ENCODE peak calls at places on chromosomes 1 and 21, in eight cellular contexts. D, E, P, X, Q, A, V and R are unnamed samples.

GRCh38 chr1:78570539-78570938 is 49.7 kb upstream of the IFI44L start:
- DNase-seq in D (no peak), Q (no peak), X (no peak), E (no peak), V (no peak), A (peak; percentile 54), P (no peak), R (no peak)

GRCh38 chr1:43930168-43930948 is 3.2 kb upstream of the ARTN start:
- DNase-seq in D (no peak), V (peak; percentile 49), X (peak; percentile 49), E (no peak), Q (peak; percentile 38), A (peak; percentile 85), P (no peak), R (peak; percentile 74)

GRCh38 chr1:33050221-33051076 is 13.8 kb upstream of the AK2 start:
- DNase-seq in P (peak; percentile 88), A (peak; percentile 23), Q (peak; percentile 94), V (peak; percentile 72), E (peak; percentile 25), X (no peak), D (no peak), R (no peak)

GRCh38 chr1:19436716-19437476 is 48.4 kb downstream of the CAPZB start:
- DNase-seq in Q (peak; percentile 6), A (no peak), X (no peak), E (peak; percentile 45), V (no peak), P (peak; percentile 61), D (no peak), R (no peak)

GRCh38 chr1:39167632-39168209 is 36.8 kb upstream of the MACF1 start:
- DNase-seq in X (no peak), A (no peak), Q (no peak), V (no peak), P (peak; percentile 67), E (peak; percentile 96), D (no peak), R (no peak)

GRCh38 chr1:181011301-181012202 is 11.1 kb downstream of the STX6 start:
- DNase-seq in X (no peak), P (no peak), D (no peak), E (no peak), V (no peak), A (no peak), Q (no peak), R (no peak)

GRCh38 chr1:23528245-23528978 is 2.6 kb downstream of the E2F2 start:
- DNase-seq in E (peak; percentile 95), P (peak; percentile 69), Q (peak; percentile 97), X (peak; percentile 96), D (no peak), V (peak; percentile 90), A (no peak), R (peak; percentile 93)

GRCh38 chr1:156282143-156282478 is 514 bp downstream of the SMG5 start:
- DNase-seq in A (no peak), D (no peak), Q (peak; percentile 58), V (peak; percentile 48), E (no peak), P (no peak), X (no peak), R (no peak)

GRCh38 chr1:58620259-58620658 is 43.2 kb upstream of the TACSTD2 start:
- DNase-seq in E (no peak), V (no peak), P (no peak), D (no peak), X (no peak), Q (peak; percentile 69), A (peak; percentile 45), R (no peak)

GRCh38 chr1:200626853-200627534 is 6.4 kb upstream of the KIF14 start:
- DNase-seq in X (no peak), D (no peak), Q (no peak), E (no peak), P (no peak), A (no peak), V (no peak), R (no peak)

GRCh38 chr21:32921632-32922230 is 104.0 kb upstream of the OLIG2 start:
- DNase-seq in A (peak; percentile 73), Q (peak; percentile 41), E (peak; percentile 67), V (peak; percentile 29), P (no peak), D (no peak), X (peak; percentile 40), R (peak; percentile 75)

GRCh38 chr1:229378586-229379442 is 36.0 kb upstream of the CCSAP start:
- DNase-seq in P (peak; percentile 5), E (peak; percentile 18), Q (no peak), X (no peak), D (no peak), A (peak; percentile 55), V (no peak), R (no peak)

GRCh38 chr1:33727310-33727709 is 136.6 kb upstream of the HMGB4 start:
- DNase-seq in E (no peak), X (peak; percentile 13), V (no peak), D (no peak), P (no peak), A (no peak), Q (no peak), R (peak; percentile 84)

GRCh38 chr1:72623299-72623708 is 341.0 kb upstream of the NEGR1 start:
- DNase-seq in D (peak; percentile 50), E (no peak), A (peak; percentile 81), Q (peak; percentile 78), X (peak; percentile 37), V (no peak), P (peak; percentile 46), R (peak; percentile 67)

GRCh38 chr1:19384113-19384512 is 72.0 kb downstream of the SLC66A1 start:
- DNase-seq in Q (peak; percentile 20), V (no peak), A (no peak), D (no peak), P (peak; percentile 41), X (no peak), E (peak; percentile 59), R (no peak)

GRCh38 chr21:38478782-38479181 is 19.5 kb downstream of the ERG start:
- DNase-seq in P (peak; percentile 97), X (no peak), D (no peak), A (no peak), V (no peak), Q (no peak), E (no peak), R (no peak)

GRCh38 chr1:60916926-60917325 is 165.4 kb upstream of the NFIA start:
- DNase-seq in V (no peak), A (no peak), Q (no peak), P (no peak), X (no peak), E (no peak), D (peak; percentile 37), R (no peak)

GRCh38 chr1:64856564-64856963 is 109.8 kb downstream of the JAK1 start:
- DNase-seq in X (peak; percentile 52), D (no peak), Q (no peak), P (no peak), A (no peak), E (no peak), V (no peak), R (no peak)

GRCh38 chr1:230105754-230106625 is 39.0 kb downstream of the GALNT2 start:
- DNase-seq in P (peak; percentile 92), Q (peak; percentile 99), E (no peak), V (peak; percentile 36), X (peak; percentile 50), D (no peak), A (no peak), R (no peak)

GRCh38 chr1:151401125-151401788 is 1.9 kb downstream of the PSMB4 start:
- DNase-seq in E (no peak), A (no peak), Q (peak; percentile 24), X (no peak), D (no peak), V (no peak), P (peak; percentile 22), R (peak; percentile 50)
- H3K4me2 ChIP-seq in E (peak overlapping the region; percentile 97), A (peak overlapping the region; percentile 94), Q (peak overlapping the region; percentile 88), X (peak overlapping the region; percentile 77), D (no peak overlapping the region), V (peak overlapping the region; percentile 82), P (no peak overlapping the region), R (peak overlapping the region; percentile 97)

DNA sequence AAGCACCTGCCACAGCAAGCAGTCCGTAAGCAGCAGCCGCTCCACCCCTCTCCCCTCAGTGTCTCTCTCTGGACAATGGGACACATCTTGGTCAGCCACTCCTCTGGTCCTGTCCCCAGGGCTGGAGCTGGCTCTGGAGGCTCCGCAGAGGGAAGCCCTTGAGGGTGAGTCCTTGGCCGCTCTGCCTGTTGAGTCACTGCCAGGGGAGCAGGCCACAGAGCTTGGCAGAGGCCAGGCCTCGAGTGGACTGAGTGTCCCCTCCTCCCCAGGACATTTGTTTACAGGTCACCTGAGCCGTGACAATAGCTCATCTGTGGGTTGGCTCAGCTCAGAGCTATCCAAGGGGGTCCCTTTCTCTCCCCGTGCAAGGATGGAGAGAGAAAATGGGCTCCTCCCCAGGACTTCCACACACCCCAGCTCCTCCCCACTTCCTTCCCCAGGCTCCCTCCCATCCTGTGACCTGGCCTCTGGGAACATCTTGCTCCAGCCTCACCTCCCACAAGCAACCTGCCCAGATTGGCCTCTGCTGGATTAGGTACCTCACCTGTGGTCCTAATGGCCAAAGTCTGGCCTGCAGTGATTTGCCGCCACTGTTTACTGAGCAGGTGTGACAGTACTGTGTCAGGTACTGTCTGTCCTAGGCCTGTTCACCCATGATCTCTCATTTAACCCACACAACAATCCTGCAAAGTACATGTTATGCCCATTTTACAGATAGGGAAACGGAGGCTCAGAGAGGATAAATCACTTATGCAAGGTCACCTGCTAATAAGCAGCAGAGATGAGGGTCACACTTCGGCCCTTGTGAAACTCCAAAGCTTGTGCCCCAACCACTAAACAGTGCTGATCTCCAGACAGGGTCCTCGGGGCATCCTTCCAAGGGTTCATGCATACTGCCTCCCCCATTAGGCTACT is 4.8 kb downstream of the FAM131C start:
- DNase-seq in E (no peak), Q (no peak), V (no peak), A (no peak), P (no peak), D (no peak), X (no peak), R (no peak)
- H3K27ac ChIP-seq in E (no peak overlapping the region), Q (no peak overlapping the region), V (no peak overlapping the region), A (no peak overlapping the region), P (no peak overlapping the region), D (no peak overlapping the region), X (no peak overlapping the region), R (no peak overlapping the region)

DNA sequence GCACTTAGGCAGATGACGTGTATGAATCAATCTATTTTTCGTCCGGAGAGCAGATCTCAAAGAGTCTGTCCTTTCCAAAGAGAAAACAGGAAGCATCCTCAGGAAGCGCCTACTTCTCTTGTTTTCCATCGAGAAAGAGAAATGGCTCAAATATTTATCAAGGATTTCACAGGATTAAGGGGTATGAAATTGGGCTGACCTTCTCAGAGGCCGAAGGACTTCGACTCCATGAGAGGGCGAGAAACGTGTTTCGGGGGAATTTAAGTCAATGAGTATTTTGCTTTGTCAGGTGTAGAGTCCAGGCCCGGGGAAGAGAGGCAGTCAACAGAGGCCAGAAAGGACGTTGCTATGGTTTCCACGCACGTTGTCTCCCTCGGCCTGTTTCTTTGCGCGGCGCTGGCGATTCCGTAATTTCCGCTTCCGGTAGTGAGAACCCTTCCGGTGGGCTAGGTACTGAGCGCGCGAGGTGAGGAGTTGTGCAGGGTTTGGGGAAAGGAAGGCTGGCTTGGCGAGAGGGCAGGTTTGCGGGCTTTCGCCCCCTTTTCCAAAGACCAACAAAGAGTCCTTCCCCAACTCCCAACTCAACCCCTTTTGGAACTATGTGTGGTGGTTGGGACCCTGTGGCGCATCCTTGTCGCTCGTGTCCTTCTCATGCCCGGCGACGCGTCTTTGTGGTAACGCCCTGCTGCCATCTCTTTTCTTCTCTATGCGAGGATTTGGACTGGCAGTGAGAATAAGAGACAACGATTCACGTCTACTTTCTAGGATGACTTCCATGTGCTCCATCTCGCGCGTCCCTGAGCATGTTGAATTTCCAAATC is at the start of gene MRPS21:
- DNase-seq in P (peak; percentile 89), V (peak; percentile 88), D (peak; percentile 78), X (peak; percentile 92), A (peak; percentile 99), Q (peak; percentile 95), E (peak; percentile 97), R (peak; percentile 97)
- H2AFZ ChIP-seq in P (peak within 1 kb of the TSS; percentile 90), V (peak within 1 kb of the TSS; percentile 18), D (peak within 1 kb of the TSS; percentile 81), X (peak within 1 kb of the TSS; percentile 89), A (peak within 1 kb of the TSS; percentile 56), Q (peak within 1 kb of the TSS; percentile 79), E (peak within 1 kb of the TSS; percentile 96), R (peak within 1 kb of the TSS; percentile 87)

GRCh38 chr1:74733616-74734484 is 898 bp downstream of the TYW3 start:
- DNase-seq in E (peak; percentile 83), A (peak; percentile 88), Q (peak; percentile 81), P (peak; percentile 75), V (peak; percentile 54), X (peak; percentile 87), D (peak; percentile 54), R (peak; percentile 91)
- H3K4me2 ChIP-seq in E (peak overlapping the region; percentile 86), A (peak overlapping the region; percentile 75), Q (peak overlapping the region; percentile 90), P (peak overlapping the region; percentile 88), V (peak overlapping the region; percentile 89), X (peak overlapping the region; percentile 88), D (no peak overlapping the region), R (peak overlapping the region; percentile 70)